ENCODE peak calls at places on chromosomes 7 and 10, in six cellular contexts. V, B, O, Y, M and T are unnamed samples.

GRCh38 chr10:111705026-111705425 is 478.5 kb downstream of the GPAM start:
- DNase-seq in V (no peak), B (no peak), O (no peak), Y (no peak), M (no peak), T (no peak)

GRCh38 chr10:10589540-10589939 is 428.1 kb upstream of the CELF2 start:
- DNase-seq in V (no peak), B (no peak), O (no peak), Y (no peak), M (no peak), T (peak; percentile 32)

GRCh38 chr10:85147346-85148250 is 819.2 kb downstream of the CCSER2 start:
- DNase-seq in V (peak; percentile 86), B (no peak), O (no peak), Y (no peak), M (no peak), T (no peak)

GRCh38 chr7:18573410-18574234 is 78.1 kb downstream of the HDAC9 start:
- DNase-seq in V (no peak), B (no peak), O (no peak), Y (no peak), M (no peak), T (no peak)

GRCh38 chr10:82628373-82628772 is 753.4 kb downstream of the NRG3 start:
- DNase-seq in V (no peak), B (no peak), O (no peak), Y (no peak), M (no peak), T (no peak)

GRCh38 chr7:123712619-123713018 is 36.2 kb downstream of the WASL start:
- DNase-seq in V (no peak), B (no peak), O (no peak), Y (no peak), M (no peak), T (no peak)

GRCh38 chr7:114081606-114082425 is 163.0 kb upstream of the PPP1R3A start:
- DNase-seq in V (no peak), B (no peak), O (peak; percentile 26), Y (peak; percentile 54), M (no peak), T (no peak)

GRCh38 chr7:131224996-131225395 is 102.7 kb upstream of the MKLN1 start:
- DNase-seq in V (no peak), B (no peak), O (no peak), Y (no peak), M (no peak), T (no peak)

GRCh38 chr7:600935-601334 is 81.3 kb upstream of the PDGFA start:
- DNase-seq in V (no peak), B (peak; percentile 52), O (no peak), Y (peak; percentile 52), M (no peak), T (no peak)

GRCh38 chr10:110459600-110459999 is 38.1 kb upstream of the DUSP5 start:
- DNase-seq in V (no peak), B (peak; percentile 46), O (no peak), Y (no peak), M (no peak), T (no peak)

GRCh38 chr7:112160130-112160770 is 45.9 kb downstream of the DOCK4 start:
- DNase-seq in V (no peak), B (no peak), O (peak; percentile 22), Y (no peak), M (no peak), T (no peak)

GRCh38 chr7:155194531-155195140 is 103.0 kb upstream of the INSIG1 start:
- DNase-seq in V (no peak), B (no peak), O (no peak), Y (no peak), M (no peak), T (no peak)

GRCh38 chr7:118304100-118304499 is 79.6 kb downstream of the ANKRD7 start:
- DNase-seq in V (no peak), B (no peak), O (no peak), Y (no peak), M (no peak), T (no peak)

GRCh38 chr7:2116086-2116810 is 116.5 kb downstream of the MAD1L1 start:
- DNase-seq in V (no peak), B (no peak), O (no peak), Y (no peak), M (no peak), T (no peak)

GRCh38 chr7:77482015-77482414 is 55.1 kb upstream of the PTPN12 start:
- DNase-seq in V (no peak), B (no peak), O (peak; percentile 63), Y (no peak), M (peak; percentile 66), T (no peak)

GRCh38 chr7:45623157-45623556 is 49.0 kb downstream of the ADCY1 start:
- DNase-seq in V (no peak), B (no peak), O (no peak), Y (no peak), M (no peak), T (no peak)

GRCh38 chr7:21911341-21911875 is 34.3 kb downstream of the CDCA7L start:
- DNase-seq in V (no peak), B (no peak), O (no peak), Y (no peak), M (no peak), T (no peak)

GRCh38 chr7:29858080-29858951 is 52.0 kb downstream of the WIPF3 start:
- DNase-seq in V (no peak), B (no peak), O (no peak), Y (no peak), M (no peak), T (no peak)

GRCh38 chr7:99406557-99406956 is 1.8 kb downstream of the PDAP1 start:
- DNase-seq in V (no peak), B (no peak), O (no peak), Y (no peak), M (no peak), T (no peak)

GRCh38 chr10:62818426-62819011 is 2.4 kb upstream of the EGR2 start:
- DNase-seq in V (no peak), B (no peak), O (no peak), Y (no peak), M (peak; percentile 26), T (no peak)

GRCh38 chr10:78959901-78960300 is 108.9 kb upstream of the ZMIZ1 start:
- DNase-seq in V (no peak), B (no peak), O (no peak), Y (no peak), M (no peak), T (no peak)

DNA sequence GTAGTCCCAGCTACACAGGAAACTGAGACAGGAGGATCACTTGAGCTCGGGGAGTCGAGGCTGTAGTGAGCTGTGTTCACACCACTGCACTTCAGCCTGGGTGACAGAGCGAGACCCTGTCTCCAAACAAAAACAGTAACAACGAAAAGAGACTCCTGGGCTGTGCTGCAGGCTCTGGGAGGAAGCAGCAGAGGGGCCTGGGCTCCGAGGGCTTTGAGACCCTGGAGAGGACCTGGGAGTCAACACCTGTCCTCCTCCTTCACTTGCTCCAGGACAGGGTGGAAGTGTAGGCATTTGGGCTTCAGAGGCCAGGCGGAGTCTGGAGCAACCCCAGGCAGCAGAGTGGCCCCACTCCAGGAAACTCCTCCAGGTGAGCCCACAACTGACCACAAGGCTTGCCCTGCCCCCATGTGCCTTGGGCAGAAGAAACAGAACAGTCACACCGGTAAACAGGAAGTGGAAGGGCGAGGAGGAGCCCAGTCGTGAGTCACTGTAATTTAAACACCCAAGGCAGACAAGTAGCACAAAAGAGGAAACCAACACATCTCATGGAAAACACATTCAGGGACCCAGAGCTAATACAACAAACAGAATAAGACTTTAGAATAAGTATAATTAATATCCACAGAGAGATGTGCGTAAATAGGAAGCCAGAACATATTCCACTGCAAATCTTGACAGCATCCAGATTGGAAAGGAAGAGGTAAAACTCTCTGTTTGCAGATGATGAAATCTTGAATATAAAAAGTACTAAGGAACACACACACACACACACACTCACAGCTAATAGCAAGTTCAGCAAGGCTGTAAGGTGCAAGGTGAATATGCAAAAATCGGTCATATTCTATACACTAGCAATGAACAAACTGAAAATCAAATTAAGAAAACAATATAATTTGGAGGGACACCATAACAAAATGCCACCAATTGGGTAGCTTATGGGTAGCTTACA is 20.5 kb upstream of the RASGEF1A start:
- DNase-seq in V (no peak), B (no peak), O (peak; percentile 72), Y (no peak), M (peak; percentile 65), T (no peak)
- TF ChIP-seq EP300 in V (no peak), B (no peak), O (no peak), Y (no peak), M (no peak), T (no peak)

DNA sequence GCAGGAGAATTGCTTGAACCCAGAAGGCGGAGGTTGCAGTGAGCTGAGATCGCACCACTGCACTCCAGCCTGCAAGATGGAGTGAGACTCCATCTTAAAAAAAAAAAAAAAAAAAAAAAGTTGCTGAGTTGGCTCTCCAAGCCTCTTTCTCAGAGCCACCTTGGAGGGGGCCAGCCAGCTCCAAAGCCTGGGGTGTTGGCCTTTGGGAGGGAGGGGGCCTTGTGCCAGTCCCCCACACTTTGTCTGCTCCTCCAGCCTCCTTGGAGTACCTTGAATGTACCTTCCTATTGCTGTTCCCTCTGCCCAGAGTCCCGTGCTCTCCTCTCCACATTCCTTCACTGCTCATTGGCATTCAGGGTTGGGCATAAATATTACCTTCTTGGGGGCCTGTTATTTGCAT is 62.4 kb downstream of the GRK5 start:
- DNase-seq in V (no peak), B (no peak), O (no peak), Y (no peak), M (no peak), T (no peak)
- H3K4me1 ChIP-seq in V (peaks cover 77% of the 10 kb centered on the region), B (peaks cover 27% of the 10 kb centered on the region), O (peaks cover 30% of the 10 kb centered on the region), Y (peaks cover 27% of the 10 kb centered on the region), M (peaks cover 13% of the 10 kb centered on the region), T (no peaks in the 10 kb centered on the region)

DNA sequence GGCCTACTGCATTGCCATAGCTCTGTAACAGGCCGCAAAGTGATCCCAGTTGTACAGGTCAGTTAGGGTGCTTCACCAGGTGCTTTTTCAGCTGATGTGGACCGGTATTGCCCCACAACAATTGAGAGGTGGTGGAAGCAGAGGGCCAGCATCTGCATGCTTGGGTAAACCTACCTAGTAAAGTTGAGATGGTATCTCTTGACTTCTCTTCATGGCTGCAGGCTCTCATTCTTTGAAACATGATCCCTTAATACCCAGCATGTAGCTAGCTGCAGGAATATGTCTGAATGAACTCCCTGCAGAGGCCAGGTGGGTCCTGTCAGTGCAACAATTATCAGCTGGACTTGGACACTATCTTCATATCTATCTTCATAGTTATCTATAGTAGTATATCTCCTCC is 60.7 kb upstream of the CCDC6 start:
- DNase-seq in V (no peak), B (no peak), O (no peak), Y (no peak), M (no peak), T (no peak)
- TF ChIP-seq EP300 in V (no peak), B (no peak), O (no peak), Y (no peak), M (no peak), T (no peak)

DNA sequence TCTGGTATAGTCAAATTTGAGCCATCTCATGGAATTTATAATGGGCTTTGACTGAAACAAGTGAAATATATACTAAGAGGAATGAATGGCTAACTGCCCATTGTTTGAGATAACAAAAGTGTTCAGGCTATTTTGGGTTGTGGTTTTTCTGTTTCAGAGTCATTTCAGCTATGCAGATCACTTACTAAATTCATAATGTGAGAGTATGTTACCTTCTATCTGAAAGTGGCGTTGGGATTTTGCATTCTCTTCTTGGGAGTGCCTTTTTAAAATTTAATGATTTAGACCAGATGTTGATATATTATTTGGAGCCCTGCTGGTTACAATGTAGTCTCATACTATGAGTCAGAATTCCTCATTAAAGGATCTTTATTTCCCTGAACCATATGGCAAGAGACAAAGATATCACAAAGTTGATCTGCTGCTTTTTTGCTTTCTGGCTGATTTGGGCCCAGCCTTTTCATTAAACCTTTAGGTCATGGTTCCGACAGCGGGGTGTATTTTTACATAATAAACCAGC is 10.4 kb downstream of the VCL start:
- DNase-seq in V (no peak), B (no peak), O (no peak), Y (no peak), M (no peak), T (no peak)
- H3K4me1 ChIP-seq in V (peaks cover 98% of the 10 kb centered on the region), B (peaks cover 34% of the 10 kb centered on the region), O (peaks cover 79% of the 10 kb centered on the region), Y (peaks cover 66% of the 10 kb centered on the region), M (peaks cover 3% of the 10 kb centered on the region), T (peaks cover 39% of the 10 kb centered on the region)